ENCODE peak calls at places on chromosomes 11 and 22, in four cellular contexts. J is mucosa of descending colon, E is psoas muscle, W is coronary artery. S is an unnamed sample.

GRCh38 chr11:117171648-117172051 is 6.9 kb upstream of the SIDT2 start:
- DNase-seq in J (no peak), E (no peak), W (no peak), S (no peak)

GRCh38 chr11:5507177-5507576 is 2.6 kb downstream of the UBQLN3 start:
- DNase-seq in J (no peak), E (no peak), W (no peak), S (no peak)

GRCh38 chr22:33921576-33922181 is 1.4 kb upstream of the LARGE1 start:
- DNase-seq in J (peak), E (peak), W (peak), S (peak)

GRCh38 chr22:45916515-45916914 is 60.4 kb downstream of the WNT7B start:
- DNase-seq in J (no peak), E (no peak), W (no peak), S (no peak)

GRCh38 chr11:94922675-94923347 is 50.5 kb downstream of the CWC15 start:
- DNase-seq in J (no peak), E (no peak), W (no peak), S (no peak)

GRCh38 chr11:109583996-109584395 is 162.0 kb downstream of the C11orf87 start:
- DNase-seq in J (no peak), E (no peak), W (no peak), S (no peak)

GRCh38 chr22:23242473-23243001 is 62.2 kb downstream of the BCR start:
- DNase-seq in J (no peak), E (peak), W (no peak), S (no peak)

GRCh38 chr11:69994810-69995209 is 83.3 kb upstream of the ANO1 start:
- DNase-seq in J (no peak), E (no peak), W (no peak), S (no peak)

GRCh38 chr11:70397336-70397982 is 870 bp upstream of the CTTN start:
- DNase-seq in J (peak), E (no peak), W (no peak), S (no peak)

DNA sequence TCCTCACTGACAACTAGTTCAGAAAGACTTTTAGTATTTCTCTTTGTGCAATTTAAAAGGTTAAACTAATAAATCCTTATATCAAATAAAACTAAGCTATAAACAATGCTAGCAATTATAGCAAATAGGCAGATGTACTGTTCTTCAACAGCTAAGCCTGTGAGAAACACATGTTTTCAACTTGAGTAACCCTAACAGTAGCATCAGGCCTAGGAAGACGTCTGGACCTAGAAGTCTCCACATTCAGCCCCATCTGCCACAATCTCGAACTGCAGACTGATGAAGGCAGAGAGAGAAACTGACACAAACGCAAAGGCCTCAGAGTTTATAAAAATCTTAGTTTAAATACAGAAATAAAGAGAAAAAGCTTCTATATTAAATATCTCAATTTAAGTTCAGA is 2.5 kb downstream of the ST13 start:
- DNase-seq in J (no peak), E (no peak), W (no peak), S (no peak)
- H3K4me3 ChIP-seq in J (no peak), E (peak), W (no peak), S (no peak)

DNA sequence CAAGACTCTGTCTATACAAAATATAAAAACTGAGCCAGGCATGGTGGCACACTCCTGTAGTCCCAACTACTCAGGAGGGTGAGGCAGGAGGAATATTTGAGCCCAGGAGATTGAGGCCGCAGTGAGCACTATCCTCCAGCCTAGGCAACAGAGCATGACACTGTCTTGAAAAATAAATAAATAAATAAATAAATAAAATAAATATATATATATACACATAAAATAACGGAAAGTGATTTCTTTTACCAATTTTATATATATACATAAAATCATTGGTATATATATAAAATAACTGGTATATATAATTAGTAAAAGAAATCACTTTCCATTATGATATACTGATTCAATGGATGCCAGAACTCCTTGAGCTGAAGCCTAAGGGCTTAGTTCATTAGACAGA is 91.8 kb downstream of the MRTFA start:
- DNase-seq in J (no peak), E (no peak), W (no peak), S (no peak)
- H3K4me3 ChIP-seq in J (no peak), E (no peak), W (no peak), S (no peak)

GRCh38 chr22:40405178-40406062 is 35.0 kb downstream of the SGSM3 start:
- DNase-seq in J (peak), E (no peak), W (no peak), S (no peak)
- H3K4me3 ChIP-seq in J (no peak), E (no peak), W (no peak), S (no peak)

GRCh38 chr22:49825436-49825835 is 2.2 kb downstream of the BRD1 start:
- DNase-seq in J (no peak), E (peak), W (no peak), S (no peak)

GRCh38 chr22:49824936-49825335 is 2.7 kb downstream of the BRD1 start:
- DNase-seq in J (no peak), E (peak), W (no peak), S (no peak)

GRCh38 chr22:49823289-49824045 is 4.2 kb downstream of the BRD1 start:
- DNase-seq in J (no peak), E (peak), W (no peak), S (no peak)

GRCh38 chr22:49825944-49826602 is 1.6 kb downstream of the BRD1 start:
- DNase-seq in J (peak), E (peak), W (no peak), S (peak)

GRCh38 chr22:49824185-49824925 is 3.3 kb downstream of the BRD1 start:
- DNase-seq in J (no peak), E (peak), W (no peak), S (no peak)
- H3K4me3 ChIP-seq in J (no peak), E (peak), W (peak), S (no peak)

DNA sequence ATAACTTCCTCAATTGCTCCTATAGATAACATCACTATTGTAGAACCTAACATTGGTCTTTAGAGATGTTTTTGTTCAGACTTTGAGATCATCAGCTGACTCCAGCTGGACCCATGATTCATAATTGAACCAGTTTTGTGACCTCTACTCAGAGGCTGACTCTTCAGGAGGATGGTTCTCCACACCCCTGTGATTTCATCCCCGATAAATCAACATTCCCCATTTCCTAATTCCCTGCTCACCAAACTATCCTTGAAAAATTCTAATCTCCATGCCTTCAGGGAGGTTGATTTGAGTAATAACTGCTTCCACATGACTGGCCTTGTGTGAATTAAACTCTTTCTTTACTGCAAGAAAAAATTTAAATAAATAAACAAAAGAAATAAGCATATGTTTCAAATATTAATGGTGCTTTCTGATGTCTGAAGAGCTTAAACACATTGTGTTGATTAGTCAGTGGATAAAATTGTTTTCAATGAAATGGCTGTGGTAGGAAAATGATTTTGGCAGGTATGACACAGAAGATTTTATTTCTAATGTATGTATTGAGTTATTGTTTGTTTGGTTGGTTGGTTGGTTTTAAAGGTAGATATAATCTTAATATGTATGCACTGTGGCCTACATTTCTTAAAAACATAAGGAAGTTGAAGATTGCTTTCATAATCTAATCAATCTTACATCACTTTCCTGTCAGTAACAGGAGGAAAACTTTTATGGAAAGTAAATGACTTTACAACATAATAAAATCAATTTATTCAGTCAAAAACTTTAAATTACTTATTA is 427.9 kb upstream of the CCDC179 start:
- DNase-seq in J (no peak), E (no peak), W (no peak), S (no peak)
- H3K4me3 ChIP-seq in J (no peak), E (no peak), W (no peak), S (no peak)

GRCh38 chr22:47027766-47028165 is 265.3 kb downstream of the TBC1D22A start:
- DNase-seq in J (no peak), E (no peak), W (no peak), S (peak)
- H3K4me3 ChIP-seq in J (no peak), E (no peak), W (no peak), S (no peak)

GRCh38 chr22:48070760-48071159 is 1308.3 kb downstream of the TBC1D22A start:
- DNase-seq in J (no peak), E (no peak), W (no peak), S (no peak)
- H3K4me3 ChIP-seq in J (no peak), E (no peak), W (no peak), S (no peak)

GRCh38 chr22:20156611-20157415 is 6.0 kb upstream of the CCDC188 start:
- DNase-seq in J (peak), E (peak), W (peak), S (peak)

GRCh38 chr22:20159088-20159487 is 8.2 kb upstream of the CCDC188 start:
- DNase-seq in J (no peak), E (no peak), W (no peak), S (no peak)

GRCh38 chr22:20160041-20160440 is 9.2 kb upstream of the CCDC188 start:
- DNase-seq in J (no peak), E (no peak), W (no peak), S (no peak)

GRCh38 chr22:20157416-20158183 is 6.7 kb upstream of the CCDC188 start:
- DNase-seq in J (no peak), E (no peak), W (no peak), S (no peak)

GRCh38 chr22:20158366-20159036 is 7.6 kb upstream of the CCDC188 start:
- DNase-seq in J (no peak), E (no peak), W (no peak), S (no peak)
- H3K4me3 ChIP-seq in J (no peak), E (no peak), W (no peak), S (no peak)

DNA sequence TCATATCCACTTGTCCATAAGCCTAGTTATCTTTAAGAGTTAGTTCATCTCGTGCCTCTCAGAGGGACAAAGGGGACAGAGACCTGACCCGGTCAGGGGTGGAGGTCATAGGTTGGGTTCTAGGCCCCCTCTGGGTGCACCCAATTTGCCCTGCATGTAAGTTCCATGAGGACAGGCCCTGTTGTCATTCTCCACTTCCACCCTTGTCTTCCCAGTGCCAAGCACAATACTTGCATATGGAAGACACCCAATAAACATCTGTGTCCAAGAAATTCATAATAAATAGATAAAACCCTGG is 1.3 kb upstream of the YIF1A start:
- DNase-seq in J (no peak), E (no peak), W (no peak), S (no peak)
- H3K4me3 ChIP-seq in J (no peak), E (no peak), W (no peak), S (no peak)

GRCh38 chr11:119585038-119585666 is 143.8 kb downstream of the NECTIN1 start:
- DNase-seq in J (peak), E (no peak), W (peak), S (no peak)
- H3K4me3 ChIP-seq in J (no peak), E (peak), W (peak), S (peak)